ENCODE peak calls at places on chromosome 3, in four cellular contexts. One of them, this sample, is unnamed.

GRCh38 chr3:162719684-162720341 is 1223.2 kb downstream of the OTOL1 start:
- DNase-seq in body of pancreas: no peak
- DNase-seq in dorsolateral prefrontal cortex: no peak
- DNase-seq in adrenal gland: no peak
- DNase-seq in this sample: no peak

GRCh38 chr3:161339517-161340500 is 31.5 kb downstream of the SPTSSB start:
- DNase-seq in adrenal gland: no peak
- DNase-seq in dorsolateral prefrontal cortex: no peak
- DNase-seq in body of pancreas: no peak
- DNase-seq in this sample: no peak

GRCh38 chr3:101643009-101643844 is 33.7 kb downstream of the ZBTB11 start:
- DNase-seq in body of pancreas: no peak
- DNase-seq in adrenal gland: no peak
- DNase-seq in dorsolateral prefrontal cortex: no peak
- DNase-seq in this sample: no peak

GRCh38 chr3:153285194-153285641 is 123.2 kb downstream of the RAP2B start:
- DNase-seq in body of pancreas: no peak
- DNase-seq in dorsolateral prefrontal cortex: no peak
- DNase-seq in adrenal gland: peak; percentile 24
- DNase-seq in this sample: no peak

GRCh38 chr3:163891771-163892170 is 1186.5 kb downstream of the SI start:
- DNase-seq in adrenal gland: no peak
- DNase-seq in body of pancreas: no peak
- DNase-seq in dorsolateral prefrontal cortex: no peak
- DNase-seq in this sample: no peak

GRCh38 chr3:185416513-185416912 is 53.6 kb downstream of the MAP3K13 start:
- DNase-seq in body of pancreas: no peak
- DNase-seq in adrenal gland: no peak
- DNase-seq in dorsolateral prefrontal cortex: no peak
- DNase-seq in this sample: no peak

GRCh38 chr3:142904639-142905441 is 16.0 kb upstream of the PCOLCE2 start:
- DNase-seq in body of pancreas: no peak
- DNase-seq in dorsolateral prefrontal cortex: no peak
- DNase-seq in adrenal gland: no peak
- DNase-seq in this sample: no peak

GRCh38 chr3:124730129-124730919 is at the start of gene UMPS:
- DNase-seq in dorsolateral prefrontal cortex: peak; percentile 94
- DNase-seq in body of pancreas: peak; percentile 92
- DNase-seq in adrenal gland: peak; percentile 91
- DNase-seq in this sample: peak; percentile 96

GRCh38 chr3:69249001-69249400 is 126.6 kb upstream of the LMOD3 start:
- DNase-seq in adrenal gland: no peak
- DNase-seq in body of pancreas: no peak
- DNase-seq in dorsolateral prefrontal cortex: no peak
- DNase-seq in this sample: no peak

GRCh38 chr3:103085465-103085864 is 650.6 kb downstream of the ZPLD1 start:
- DNase-seq in body of pancreas: no peak
- DNase-seq in adrenal gland: no peak
- DNase-seq in dorsolateral prefrontal cortex: no peak
- DNase-seq in this sample: no peak

DNA sequence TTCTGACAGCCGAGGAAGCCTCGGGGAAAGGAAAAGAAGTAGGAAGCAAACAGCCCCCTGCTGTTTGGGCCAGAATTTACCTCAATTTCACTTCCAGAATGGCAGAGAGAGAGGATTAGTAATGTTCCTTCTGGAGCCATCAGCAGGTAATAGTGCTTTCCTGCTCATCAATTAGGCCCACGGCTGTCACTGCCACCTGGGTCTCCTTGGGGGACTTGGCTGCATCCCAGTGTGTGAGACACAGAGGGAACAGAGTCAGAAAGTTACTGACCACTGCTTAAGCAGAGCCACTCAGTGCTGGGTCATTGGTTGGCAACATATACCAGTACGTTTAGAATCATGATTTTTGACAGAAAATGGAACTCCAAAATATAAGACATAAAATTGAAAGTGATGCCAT is 397.0 kb downstream of the EPHA3 start:
- DNase-seq in adrenal gland: no peak
- DNase-seq in body of pancreas: no peak
- DNase-seq in dorsolateral prefrontal cortex: no peak
- DNase-seq in this sample: no peak
- TF ChIP-seq CTCF in adrenal gland: no peak
- TF ChIP-seq CTCF in body of pancreas: no peak
- TF ChIP-seq CTCF in dorsolateral prefrontal cortex: no peak
- TF ChIP-seq CTCF in this sample: no peak

GRCh38 chr3:71217640-71218222 is 365.8 kb downstream of the FOXP1 start:
- DNase-seq in adrenal gland: no peak
- DNase-seq in dorsolateral prefrontal cortex: no peak
- DNase-seq in body of pancreas: no peak
- DNase-seq in this sample: no peak

GRCh38 chr3:71211083-71211482 is 372.4 kb downstream of the FOXP1 start:
- DNase-seq in adrenal gland: peak; percentile 27
- DNase-seq in dorsolateral prefrontal cortex: no peak
- DNase-seq in body of pancreas: no peak
- DNase-seq in this sample: no peak

GRCh38 chr3:71215351-71215750 is 368.2 kb downstream of the FOXP1 start:
- DNase-seq in dorsolateral prefrontal cortex: no peak
- DNase-seq in body of pancreas: no peak
- DNase-seq in adrenal gland: no peak
- DNase-seq in this sample: no peak

GRCh38 chr3:71218508-71218907 is 365.0 kb downstream of the FOXP1 start:
- DNase-seq in adrenal gland: no peak
- DNase-seq in body of pancreas: no peak
- DNase-seq in dorsolateral prefrontal cortex: no peak
- DNase-seq in this sample: no peak

GRCh38 chr3:71214797-71215196 is 368.7 kb downstream of the FOXP1 start:
- DNase-seq in dorsolateral prefrontal cortex: no peak
- DNase-seq in adrenal gland: no peak
- DNase-seq in body of pancreas: no peak
- DNase-seq in this sample: no peak
- TF ChIP-seq CTCF in dorsolateral prefrontal cortex: no peak
- TF ChIP-seq CTCF in adrenal gland: no peak
- TF ChIP-seq CTCF in body of pancreas: no peak
- TF ChIP-seq CTCF in this sample: no peak

GRCh38 chr3:157180262-157180661 is 20.3 kb upstream of the CCNL1 start:
- DNase-seq in body of pancreas: peak; percentile 28
- DNase-seq in dorsolateral prefrontal cortex: no peak
- DNase-seq in adrenal gland: no peak
- DNase-seq in this sample: no peak

GRCh38 chr3:157188391-157188790 is 28.4 kb upstream of the CCNL1 start:
- DNase-seq in body of pancreas: no peak
- DNase-seq in adrenal gland: no peak
- DNase-seq in dorsolateral prefrontal cortex: no peak
- DNase-seq in this sample: no peak

GRCh38 chr3:157179365-157179803 is 19.4 kb upstream of the CCNL1 start:
- DNase-seq in adrenal gland: no peak
- DNase-seq in body of pancreas: no peak
- DNase-seq in dorsolateral prefrontal cortex: no peak
- DNase-seq in this sample: no peak

GRCh38 chr3:157182879-157183278 is 22.9 kb upstream of the CCNL1 start:
- DNase-seq in body of pancreas: no peak
- DNase-seq in adrenal gland: no peak
- DNase-seq in dorsolateral prefrontal cortex: no peak
- DNase-seq in this sample: no peak
- TF ChIP-seq CTCF in body of pancreas: no peak
- TF ChIP-seq CTCF in adrenal gland: no peak
- TF ChIP-seq CTCF in dorsolateral prefrontal cortex: no peak
- TF ChIP-seq CTCF in this sample: no peak

GRCh38 chr3:7800006-7800780 is 701.4 kb upstream of the LMCD1 start:
- DNase-seq in dorsolateral prefrontal cortex: no peak
- DNase-seq in body of pancreas: no peak
- DNase-seq in adrenal gland: no peak
- DNase-seq in this sample: no peak
- TF ChIP-seq CTCF in dorsolateral prefrontal cortex: peak; percentile 52
- TF ChIP-seq CTCF in body of pancreas: no peak
- TF ChIP-seq CTCF in adrenal gland: peak; percentile 25
- TF ChIP-seq CTCF in this sample: peak; percentile 75

GRCh38 chr3:34077796-34078195 is 279.4 kb downstream of the PDCD6IP start:
- DNase-seq in body of pancreas: no peak
- DNase-seq in dorsolateral prefrontal cortex: no peak
- DNase-seq in adrenal gland: no peak
- DNase-seq in this sample: no peak
- TF ChIP-seq CTCF in body of pancreas: no peak
- TF ChIP-seq CTCF in dorsolateral prefrontal cortex: no peak
- TF ChIP-seq CTCF in adrenal gland: no peak
- TF ChIP-seq CTCF in this sample: no peak

GRCh38 chr3:170062769-170063168 is 25.0 kb downstream of the GPR160 start:
- DNase-seq in dorsolateral prefrontal cortex: no peak
- DNase-seq in adrenal gland: no peak
- DNase-seq in body of pancreas: no peak
- DNase-seq in this sample: no peak
- TF ChIP-seq CTCF in dorsolateral prefrontal cortex: no peak
- TF ChIP-seq CTCF in adrenal gland: no peak
- TF ChIP-seq CTCF in body of pancreas: no peak
- TF ChIP-seq CTCF in this sample: peak; percentile 35

GRCh38 chr3:139312416-139312815 is 31.4 kb upstream of the MRPS22 start:
- DNase-seq in body of pancreas: no peak
- DNase-seq in adrenal gland: no peak
- DNase-seq in dorsolateral prefrontal cortex: no peak
- DNase-seq in this sample: no peak
- TF ChIP-seq CTCF in body of pancreas: no peak
- TF ChIP-seq CTCF in adrenal gland: no peak
- TF ChIP-seq CTCF in dorsolateral prefrontal cortex: no peak
- TF ChIP-seq CTCF in this sample: no peak

GRCh38 chr3:196202516-196202970 is 8.7 kb downstream of the ZDHHC19 start:
- DNase-seq in dorsolateral prefrontal cortex: no peak
- DNase-seq in body of pancreas: no peak
- DNase-seq in adrenal gland: peak; percentile 60
- DNase-seq in this sample: no peak

GRCh38 chr3:196195664-196196255 is 15.4 kb downstream of the ZDHHC19 start:
- DNase-seq in adrenal gland: no peak
- DNase-seq in body of pancreas: no peak
- DNase-seq in dorsolateral prefrontal cortex: no peak
- DNase-seq in this sample: no peak

GRCh38 chr3:196198081-196198675 is 13.0 kb downstream of the ZDHHC19 start:
- DNase-seq in dorsolateral prefrontal cortex: no peak
- DNase-seq in body of pancreas: no peak
- DNase-seq in adrenal gland: no peak
- DNase-seq in this sample: no peak

GRCh38 chr3:196197524-196197923 is 13.7 kb downstream of the ZDHHC19 start:
- DNase-seq in body of pancreas: no peak
- DNase-seq in dorsolateral prefrontal cortex: no peak
- DNase-seq in adrenal gland: no peak
- DNase-seq in this sample: no peak

GRCh38 chr3:196198771-196199753 is 12.1 kb downstream of the ZDHHC19 start:
- DNase-seq in adrenal gland: no peak
- DNase-seq in body of pancreas: no peak
- DNase-seq in dorsolateral prefrontal cortex: no peak
- DNase-seq in this sample: no peak
- TF ChIP-seq CTCF in adrenal gland: no peak
- TF ChIP-seq CTCF in body of pancreas: no peak
- TF ChIP-seq CTCF in dorsolateral prefrontal cortex: no peak
- TF ChIP-seq CTCF in this sample: peak; percentile 44

GRCh38 chr3:141414141-141414689 is 45.9 kb downstream of the ZBTB38 start:
- DNase-seq in dorsolateral prefrontal cortex: no peak
- DNase-seq in body of pancreas: peak; percentile 57
- DNase-seq in adrenal gland: no peak
- DNase-seq in this sample: no peak
- TF ChIP-seq CTCF in dorsolateral prefrontal cortex: no peak
- TF ChIP-seq CTCF in body of pancreas: no peak
- TF ChIP-seq CTCF in adrenal gland: no peak
- TF ChIP-seq CTCF in this sample: no peak

GRCh38 chr3:155978324-155978723 is 107.9 kb downstream of the GMPS start:
- DNase-seq in body of pancreas: no peak
- DNase-seq in dorsolateral prefrontal cortex: no peak
- DNase-seq in adrenal gland: no peak
- DNase-seq in this sample: no peak
- TF ChIP-seq CTCF in body of pancreas: no peak
- TF ChIP-seq CTCF in dorsolateral prefrontal cortex: no peak
- TF ChIP-seq CTCF in adrenal gland: peak; percentile 9
- TF ChIP-seq CTCF in this sample: peak; percentile 75